ENCODE peak calls at places on chromosomes 4 and X, in six cellular contexts. One of them, this sample, is unnamed.
A peak's percentile ranks its signal among the peaks of the same experiment; 100 is the strongest.

GRCh38 chr4:145320269-145320668 is 139.9 kb upstream of the OTUD4 start:
- DNase-seq in lower lobe of right lung: no peak
- DNase-seq in cardiac fibroblast: no peak
- DNase-seq in GM10248: no peak
- DNase-seq in choroid plexus epithelial cell: no peak
- DNase-seq in CD8-positive, alpha-beta T cell: no peak
- DNase-seq in this sample: no peak

GRCh38 chrX:115459883-115460564 is 101.0 kb upstream of the PLS3 start:
- DNase-seq in GM10248: no peak
- DNase-seq in choroid plexus epithelial cell: peak; percentile 47
- DNase-seq in CD8-positive, alpha-beta T cell: no peak
- DNase-seq in lower lobe of right lung: no peak
- DNase-seq in cardiac fibroblast: peak; percentile 60
- DNase-seq in this sample: peak; percentile 85

GRCh38 chr4:84697615-84698201 is 114.8 kb downstream of the CDS1 start:
- DNase-seq in lower lobe of right lung: no peak
- DNase-seq in cardiac fibroblast: no peak
- DNase-seq in CD8-positive, alpha-beta T cell: no peak
- DNase-seq in GM10248: no peak
- DNase-seq in choroid plexus epithelial cell: no peak
- DNase-seq in this sample: peak; percentile 25

GRCh38 chrX:10010686-10011085 is 43.5 kb downstream of the CLDN34 start:
- DNase-seq in lower lobe of right lung: no peak
- DNase-seq in choroid plexus epithelial cell: peak; percentile 62
- DNase-seq in cardiac fibroblast: peak; percentile 66
- DNase-seq in GM10248: no peak
- DNase-seq in CD8-positive, alpha-beta T cell: no peak
- DNase-seq in this sample: no peak

GRCh38 chr4:60865238-60865637 is 334.9 kb upstream of the ADGRL3 start:
- DNase-seq in GM10248: no peak
- DNase-seq in lower lobe of right lung: no peak
- DNase-seq in CD8-positive, alpha-beta T cell: no peak
- DNase-seq in choroid plexus epithelial cell: peak; percentile 41
- DNase-seq in cardiac fibroblast: peak; percentile 11
- DNase-seq in this sample: no peak

GRCh38 chr4:30847157-30847556 is 127.0 kb downstream of the PCDH7 start:
- DNase-seq in cardiac fibroblast: no peak
- DNase-seq in choroid plexus epithelial cell: no peak
- DNase-seq in lower lobe of right lung: no peak
- DNase-seq in CD8-positive, alpha-beta T cell: no peak
- DNase-seq in GM10248: no peak
- DNase-seq in this sample: no peak

GRCh38 chr4:103075894-103076776 is at the start of gene SLC9B2:
- DNase-seq in CD8-positive, alpha-beta T cell: peak; percentile 64
- DNase-seq in GM10248: peak; percentile 70
- DNase-seq in lower lobe of right lung: peak; percentile 73
- DNase-seq in cardiac fibroblast: peak; percentile 74
- DNase-seq in choroid plexus epithelial cell: peak; percentile 65
- DNase-seq in this sample: peak; percentile 77

GRCh38 chr4:38210396-38211114 is 250.4 kb downstream of the PTTG2 start:
- DNase-seq in GM10248: no peak
- DNase-seq in lower lobe of right lung: no peak
- DNase-seq in choroid plexus epithelial cell: peak; percentile 27
- DNase-seq in CD8-positive, alpha-beta T cell: no peak
- DNase-seq in cardiac fibroblast: peak; percentile 47
- DNase-seq in this sample: peak; percentile 46

GRCh38 chrX:261858-262390 is 19.3 kb upstream of the PLCXD1 start:
- DNase-seq in CD8-positive, alpha-beta T cell: no peak
- DNase-seq in lower lobe of right lung: no peak
- DNase-seq in GM10248: no peak
- DNase-seq in cardiac fibroblast: peak; percentile 26
- DNase-seq in choroid plexus epithelial cell: no peak
- DNase-seq in this sample: no peak

GRCh38 chrX:115362334-115363095 is 73.0 kb downstream of the LUZP4 start:
- DNase-seq in choroid plexus epithelial cell: peak; percentile 66
- DNase-seq in GM10248: no peak
- DNase-seq in cardiac fibroblast: peak; percentile 56
- DNase-seq in CD8-positive, alpha-beta T cell: no peak
- DNase-seq in lower lobe of right lung: no peak
- DNase-seq in this sample: peak; percentile 32

GRCh38 chr4:10461091-10461849 is 4.0 kb upstream of the ZNF518B start:
- DNase-seq in CD8-positive, alpha-beta T cell: peak; percentile 74
- DNase-seq in choroid plexus epithelial cell: peak; percentile 74
- DNase-seq in cardiac fibroblast: peak; percentile 80
- DNase-seq in lower lobe of right lung: peak; percentile 82
- DNase-seq in GM10248: peak; percentile 91
- DNase-seq in this sample: peak; percentile 45
- TF ChIP-seq CTCF in CD8-positive, alpha-beta T cell: peak; percentile 99
- TF ChIP-seq CTCF in choroid plexus epithelial cell: peak; percentile 52
- TF ChIP-seq CTCF in cardiac fibroblast: peak; percentile 46
- TF ChIP-seq CTCF in lower lobe of right lung: peak; percentile 97
- TF ChIP-seq CTCF in GM10248: peak; percentile 95
- TF ChIP-seq CTCF in this sample: peak; percentile 72

GRCh38 chrX:48999030-48999429 is 3.0 kb downstream of the GRIPAP1 start:
- DNase-seq in cardiac fibroblast: no peak
- DNase-seq in GM10248: no peak
- DNase-seq in CD8-positive, alpha-beta T cell: no peak
- DNase-seq in choroid plexus epithelial cell: no peak
- DNase-seq in lower lobe of right lung: no peak
- DNase-seq in this sample: no peak

GRCh38 chrX:49003696-49004095 is 1.6 kb upstream of the GRIPAP1 start:
- DNase-seq in cardiac fibroblast: no peak
- DNase-seq in choroid plexus epithelial cell: no peak
- DNase-seq in lower lobe of right lung: no peak
- DNase-seq in GM10248: no peak
- DNase-seq in CD8-positive, alpha-beta T cell: no peak
- DNase-seq in this sample: no peak

GRCh38 chrX:49000640-49001039 is 1.4 kb downstream of the GRIPAP1 start:
- DNase-seq in CD8-positive, alpha-beta T cell: no peak
- DNase-seq in lower lobe of right lung: no peak
- DNase-seq in choroid plexus epithelial cell: no peak
- DNase-seq in cardiac fibroblast: no peak
- DNase-seq in GM10248: no peak
- DNase-seq in this sample: no peak

GRCh38 chrX:49002091-49002935 is at the start of gene GRIPAP1:
- DNase-seq in cardiac fibroblast: peak; percentile 97
- DNase-seq in lower lobe of right lung: peak; percentile 67
- DNase-seq in GM10248: peak; percentile 81
- DNase-seq in choroid plexus epithelial cell: peak; percentile 91
- DNase-seq in CD8-positive, alpha-beta T cell: peak; percentile 74
- DNase-seq in this sample: peak; percentile 92

GRCh38 chrX:49001521-49002090 is 458 bp downstream of the GRIPAP1 start:
- DNase-seq in lower lobe of right lung: peak; percentile 43
- DNase-seq in CD8-positive, alpha-beta T cell: peak; percentile 60
- DNase-seq in choroid plexus epithelial cell: peak; percentile 41
- DNase-seq in cardiac fibroblast: peak; percentile 46
- DNase-seq in GM10248: peak; percentile 28
- DNase-seq in this sample: peak; percentile 38
- TF ChIP-seq CTCF in lower lobe of right lung: no peak
- TF ChIP-seq CTCF in CD8-positive, alpha-beta T cell: no peak
- TF ChIP-seq CTCF in choroid plexus epithelial cell: no peak
- TF ChIP-seq CTCF in cardiac fibroblast: no peak
- TF ChIP-seq CTCF in GM10248: no peak
- TF ChIP-seq CTCF in this sample: no peak

GRCh38 chr4:13168326-13168725 is 315.8 kb downstream of the RAB28 start:
- DNase-seq in CD8-positive, alpha-beta T cell: no peak
- DNase-seq in cardiac fibroblast: no peak
- DNase-seq in lower lobe of right lung: no peak
- DNase-seq in choroid plexus epithelial cell: no peak
- DNase-seq in GM10248: no peak
- DNase-seq in this sample: no peak

GRCh38 chr4:13169731-13170130 is 314.4 kb downstream of the RAB28 start:
- DNase-seq in cardiac fibroblast: no peak
- DNase-seq in GM10248: no peak
- DNase-seq in CD8-positive, alpha-beta T cell: no peak
- DNase-seq in choroid plexus epithelial cell: no peak
- DNase-seq in lower lobe of right lung: no peak
- DNase-seq in this sample: no peak

GRCh38 chr4:13170131-13170530 is 314.0 kb downstream of the RAB28 start:
- DNase-seq in lower lobe of right lung: no peak
- DNase-seq in CD8-positive, alpha-beta T cell: no peak
- DNase-seq in GM10248: no peak
- DNase-seq in cardiac fibroblast: no peak
- DNase-seq in choroid plexus epithelial cell: no peak
- DNase-seq in this sample: no peak

GRCh38 chr4:13173974-13174373 is 310.2 kb downstream of the RAB28 start:
- DNase-seq in cardiac fibroblast: peak; percentile 28
- DNase-seq in GM10248: no peak
- DNase-seq in CD8-positive, alpha-beta T cell: no peak
- DNase-seq in choroid plexus epithelial cell: no peak
- DNase-seq in lower lobe of right lung: no peak
- DNase-seq in this sample: peak; percentile 46

DNA sequence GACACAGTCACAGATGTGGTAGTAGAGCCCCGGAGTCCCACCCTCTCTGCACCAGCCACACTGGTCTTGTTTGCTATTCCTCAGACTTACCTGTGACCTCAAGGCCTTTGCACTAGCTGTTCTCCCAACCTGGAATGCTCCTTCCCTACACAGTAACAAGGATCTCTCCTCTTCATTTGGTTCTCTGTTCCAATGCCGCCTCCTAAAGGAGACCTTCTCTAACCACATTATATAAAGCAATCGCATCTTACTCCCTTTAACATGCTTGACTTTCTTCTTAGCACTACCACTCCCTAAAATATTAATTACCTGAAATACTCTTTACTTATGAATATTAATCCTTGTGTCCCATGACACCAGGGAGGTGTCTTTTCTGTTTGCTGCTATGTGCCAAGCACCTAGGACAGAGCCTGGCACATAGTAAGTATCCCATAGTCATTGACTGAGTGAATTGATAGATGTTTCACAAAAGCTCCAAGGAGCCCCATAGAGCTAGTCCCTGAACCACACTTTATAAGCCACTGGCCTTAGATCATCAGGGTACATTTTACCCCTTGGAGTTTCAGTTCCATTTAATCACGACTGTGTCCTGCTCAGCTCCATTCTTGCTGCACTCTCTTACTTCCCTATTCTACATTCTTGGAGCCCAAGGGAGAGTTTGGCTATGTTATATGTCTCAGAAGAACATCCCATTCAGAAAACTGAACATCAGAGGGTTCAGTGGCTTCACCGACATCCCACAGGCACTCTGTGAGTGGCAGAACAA is 312.7 kb downstream of the RAB28 start:
- DNase-seq in CD8-positive, alpha-beta T cell: no peak
- DNase-seq in GM10248: no peak
- DNase-seq in choroid plexus epithelial cell: no peak
- DNase-seq in lower lobe of right lung: no peak
- DNase-seq in cardiac fibroblast: no peak
- DNase-seq in this sample: no peak
- TF ChIP-seq CTCF in CD8-positive, alpha-beta T cell: no peak
- TF ChIP-seq CTCF in GM10248: no peak
- TF ChIP-seq CTCF in choroid plexus epithelial cell: no peak
- TF ChIP-seq CTCF in lower lobe of right lung: no peak
- TF ChIP-seq CTCF in cardiac fibroblast: no peak
- TF ChIP-seq CTCF in this sample: no peak

GRCh38 chr4:66926687-66927086 is 618.6 kb downstream of the CENPC start:
- DNase-seq in choroid plexus epithelial cell: no peak
- DNase-seq in GM10248: no peak
- DNase-seq in CD8-positive, alpha-beta T cell: no peak
- DNase-seq in cardiac fibroblast: no peak
- DNase-seq in lower lobe of right lung: no peak
- DNase-seq in this sample: no peak

GRCh38 chr4:66930216-66930615 is 615.1 kb downstream of the CENPC start:
- DNase-seq in CD8-positive, alpha-beta T cell: no peak
- DNase-seq in cardiac fibroblast: no peak
- DNase-seq in GM10248: no peak
- DNase-seq in choroid plexus epithelial cell: no peak
- DNase-seq in lower lobe of right lung: no peak
- DNase-seq in this sample: no peak

GRCh38 chr4:66923081-66923865 is 622.0 kb downstream of the CENPC start:
- DNase-seq in lower lobe of right lung: no peak
- DNase-seq in choroid plexus epithelial cell: no peak
- DNase-seq in cardiac fibroblast: no peak
- DNase-seq in GM10248: no peak
- DNase-seq in CD8-positive, alpha-beta T cell: no peak
- DNase-seq in this sample: peak; percentile 13

GRCh38 chr4:66929748-66930147 is 615.6 kb downstream of the CENPC start:
- DNase-seq in cardiac fibroblast: no peak
- DNase-seq in GM10248: no peak
- DNase-seq in lower lobe of right lung: no peak
- DNase-seq in choroid plexus epithelial cell: no peak
- DNase-seq in CD8-positive, alpha-beta T cell: no peak
- DNase-seq in this sample: no peak

DNA sequence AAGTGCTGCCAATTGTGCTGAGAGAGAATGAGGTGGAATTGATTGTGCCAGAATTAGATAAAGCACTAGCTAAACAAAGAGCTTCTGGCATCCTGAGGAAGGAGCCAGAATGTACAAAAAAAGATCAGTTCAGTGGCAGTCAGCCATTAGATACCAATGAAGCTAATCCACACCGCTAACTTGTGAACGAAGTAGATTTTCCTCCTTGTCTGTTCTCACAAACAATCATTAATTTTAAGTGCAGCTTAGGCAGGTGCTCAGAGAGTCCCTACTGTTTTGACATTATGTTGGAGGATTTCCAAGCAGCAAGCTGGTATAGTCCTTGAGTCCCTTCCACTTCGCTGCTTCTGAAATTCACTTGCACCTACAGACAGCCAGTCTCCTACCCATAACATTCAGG is 617.4 kb downstream of the CENPC start:
- DNase-seq in GM10248: no peak
- DNase-seq in lower lobe of right lung: no peak
- DNase-seq in choroid plexus epithelial cell: no peak
- DNase-seq in CD8-positive, alpha-beta T cell: no peak
- DNase-seq in cardiac fibroblast: no peak
- DNase-seq in this sample: peak; percentile 27
- TF ChIP-seq CTCF in GM10248: no peak
- TF ChIP-seq CTCF in lower lobe of right lung: no peak
- TF ChIP-seq CTCF in choroid plexus epithelial cell: no peak
- TF ChIP-seq CTCF in CD8-positive, alpha-beta T cell: no peak
- TF ChIP-seq CTCF in cardiac fibroblast: no peak
- TF ChIP-seq CTCF in this sample: no peak

DNA sequence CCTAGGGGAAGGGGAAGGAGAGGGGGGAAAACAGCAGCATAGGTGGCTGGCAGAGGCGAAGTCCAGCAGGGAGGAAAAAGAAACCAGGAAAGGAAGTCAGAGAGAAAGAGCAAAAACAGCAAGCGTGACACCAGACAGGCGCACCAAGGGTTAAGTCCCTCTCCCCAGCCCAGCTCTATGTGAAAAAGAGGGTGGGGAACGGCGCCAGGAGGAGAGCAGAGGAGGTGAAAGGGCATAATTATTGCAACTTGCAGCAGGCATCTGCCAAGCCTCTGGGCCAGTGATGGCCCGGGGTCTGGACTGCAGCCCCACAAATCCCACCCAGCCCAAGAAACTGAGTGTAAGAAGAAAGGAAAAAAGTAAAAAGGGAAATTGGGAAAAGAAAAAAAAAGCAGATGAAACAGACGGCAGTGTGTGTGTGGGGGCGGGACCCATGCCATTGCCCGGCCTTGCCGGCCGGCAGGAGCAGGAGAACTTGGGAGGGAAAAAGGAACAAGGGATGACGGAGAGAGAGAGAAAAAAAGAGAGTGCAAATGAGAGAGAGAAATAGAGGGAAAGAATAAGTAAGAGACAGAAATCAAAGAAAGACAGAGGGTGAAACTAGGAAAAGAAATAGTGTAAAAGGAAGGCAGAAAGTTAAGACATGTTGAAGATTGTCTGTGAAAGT is 14.1 kb upstream of the RHOXF2 start:
- DNase-seq in lower lobe of right lung: no peak
- DNase-seq in GM10248: no peak
- DNase-seq in CD8-positive, alpha-beta T cell: no peak
- DNase-seq in choroid plexus epithelial cell: peak; percentile 21
- DNase-seq in cardiac fibroblast: peak; percentile 30
- DNase-seq in this sample: no peak
- TF ChIP-seq CTCF in lower lobe of right lung: no peak
- TF ChIP-seq CTCF in GM10248: no peak
- TF ChIP-seq CTCF in CD8-positive, alpha-beta T cell: no peak
- TF ChIP-seq CTCF in choroid plexus epithelial cell: no peak
- TF ChIP-seq CTCF in cardiac fibroblast: no peak
- TF ChIP-seq CTCF in this sample: no peak